ENCODE peak calls at places on chromosomes 12 and 14, in five cellular contexts. One of them, this sample, is unnamed.

GRCh38 chr14:106094654-106095189 is 568.3 kb downstream of the TMEM121 start:
- DNase-seq in testis: no peak
- DNase-seq in ovary: no peak
- DNase-seq in upper lobe of left lung: no peak
- DNase-seq in stomach: peak; percentile 27
- DNase-seq in this sample: no peak

GRCh38 chr12:63870838-63871237 is 26.3 kb downstream of the SRGAP1 start:
- DNase-seq in ovary: no peak
- DNase-seq in testis: no peak
- DNase-seq in stomach: no peak
- DNase-seq in upper lobe of left lung: no peak
- DNase-seq in this sample: no peak

GRCh38 chr14:90820958-90821357 is 4.7 kb upstream of the TTC7B start:
- DNase-seq in testis: no peak
- DNase-seq in ovary: no peak
- DNase-seq in upper lobe of left lung: peak; percentile 84
- DNase-seq in stomach: peak; percentile 43
- DNase-seq in this sample: no peak

GRCh38 chr14:24986206-24986893 is 63.6 kb downstream of the STXBP6 start:
- DNase-seq in testis: no peak
- DNase-seq in stomach: no peak
- DNase-seq in upper lobe of left lung: no peak
- DNase-seq in ovary: peak; percentile 22
- DNase-seq in this sample: peak; percentile 36

GRCh38 chr12:63238892-63239291 is 87.9 kb upstream of the AVPR1A start:
- DNase-seq in ovary: no peak
- DNase-seq in upper lobe of left lung: no peak
- DNase-seq in stomach: no peak
- DNase-seq in testis: no peak
- DNase-seq in this sample: no peak

GRCh38 chr12:1313906-1314305 is 280.5 kb downstream of the FBXL14 start:
- DNase-seq in stomach: no peak
- DNase-seq in ovary: no peak
- DNase-seq in testis: no peak
- DNase-seq in upper lobe of left lung: no peak
- DNase-seq in this sample: no peak

GRCh38 chr12:64733857-64734256 is 25.3 kb downstream of the GNS start:
- DNase-seq in stomach: no peak
- DNase-seq in ovary: no peak
- DNase-seq in upper lobe of left lung: no peak
- DNase-seq in testis: no peak
- DNase-seq in this sample: peak; percentile 73

GRCh38 chr14:36690301-36691020 is 28.8 kb downstream of the PAX9 start:
- DNase-seq in upper lobe of left lung: no peak
- DNase-seq in ovary: no peak
- DNase-seq in stomach: no peak
- DNase-seq in testis: no peak
- DNase-seq in this sample: no peak

GRCh38 chr14:68943107-68943506 is 36.0 kb downstream of the ACTN1 start:
- DNase-seq in ovary: no peak
- DNase-seq in stomach: no peak
- DNase-seq in testis: no peak
- DNase-seq in upper lobe of left lung: no peak
- DNase-seq in this sample: no peak

GRCh38 chr14:61268797-61269196 is 12.3 kb downstream of the TMEM30B start:
- DNase-seq in ovary: no peak
- DNase-seq in stomach: no peak
- DNase-seq in testis: no peak
- DNase-seq in upper lobe of left lung: no peak
- DNase-seq in this sample: no peak

GRCh38 chr12:65500121-65500846 is 221.8 kb downstream of the MSRB3 start:
- DNase-seq in stomach: no peak
- DNase-seq in testis: no peak
- DNase-seq in upper lobe of left lung: no peak
- DNase-seq in ovary: no peak
- DNase-seq in this sample: no peak

GRCh38 chr12:115630133-115630532 is 647.4 kb downstream of the MED13L start:
- DNase-seq in testis: no peak
- DNase-seq in stomach: no peak
- DNase-seq in upper lobe of left lung: no peak
- DNase-seq in ovary: no peak
- DNase-seq in this sample: no peak

GRCh38 chr12:41917827-41918445 is 226.7 kb downstream of the GXYLT1 start:
- DNase-seq in upper lobe of left lung: no peak
- DNase-seq in stomach: no peak
- DNase-seq in testis: no peak
- DNase-seq in ovary: no peak
- DNase-seq in this sample: no peak

GRCh38 chr14:31954991-31955390 is 122.1 kb upstream of the ARHGAP5 start:
- DNase-seq in testis: no peak
- DNase-seq in ovary: no peak
- DNase-seq in upper lobe of left lung: no peak
- DNase-seq in stomach: no peak
- DNase-seq in this sample: no peak

GRCh38 chr14:97719043-97719442 is 921.9 kb downstream of the VRK1 start:
- DNase-seq in upper lobe of left lung: no peak
- DNase-seq in stomach: no peak
- DNase-seq in testis: no peak
- DNase-seq in ovary: no peak
- DNase-seq in this sample: no peak

GRCh38 chr14:50025776-50026175 is 90.6 kb downstream of the VCPKMT start:
- DNase-seq in upper lobe of left lung: no peak
- DNase-seq in stomach: no peak
- DNase-seq in testis: no peak
- DNase-seq in ovary: no peak
- DNase-seq in this sample: no peak

GRCh38 chr14:101761032-101761880 is at the start of gene PPP2R5C:
- DNase-seq in stomach: peak; percentile 93
- DNase-seq in upper lobe of left lung: peak; percentile 97
- DNase-seq in testis: peak; percentile 95
- DNase-seq in ovary: peak; percentile 91
- DNase-seq in this sample: peak; percentile 94
- TF ChIP-seq POLR2A in stomach: no peak
- TF ChIP-seq POLR2A in upper lobe of left lung: peak; percentile 89
- TF ChIP-seq POLR2A in testis: peak; percentile 47
- TF ChIP-seq POLR2A in ovary: peak; percentile 34
- TF ChIP-seq POLR2A in this sample: no peak

GRCh38 chr14:75647650-75648049 is 13.0 kb downstream of the ERG28 start:
- DNase-seq in ovary: peak; percentile 30
- DNase-seq in testis: no peak
- DNase-seq in upper lobe of left lung: no peak
- DNase-seq in stomach: no peak
- DNase-seq in this sample: no peak
- H3K27ac ChIP-seq in ovary: no peak overlapping the region
- H3K27ac ChIP-seq in testis: no peak overlapping the region
- H3K27ac ChIP-seq in upper lobe of left lung: peak overlapping the region; percentile 52
- H3K27ac ChIP-seq in stomach: no peak overlapping the region
- H3K27ac ChIP-seq in this sample: peak overlapping the region; percentile 74

DNA sequence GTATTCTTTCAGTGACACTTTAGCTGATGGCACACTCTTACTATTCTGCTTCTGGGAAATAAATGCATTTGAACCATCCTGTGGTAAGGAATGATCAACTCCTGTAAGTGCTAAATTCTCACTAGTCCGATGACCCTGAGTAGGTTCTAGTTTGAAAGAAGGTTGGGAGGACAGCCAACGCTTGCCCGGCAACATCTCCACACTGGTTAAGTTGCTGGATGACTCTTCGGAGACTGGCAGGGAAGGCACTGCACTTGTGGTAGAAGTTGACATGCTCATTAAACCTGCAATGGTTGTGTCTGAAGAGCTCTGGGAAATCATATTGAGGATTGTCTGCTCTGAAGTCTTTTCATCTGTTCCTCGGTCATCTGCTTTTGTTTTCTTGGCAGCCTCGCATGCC is 12.0 kb upstream of the KANSL2 start:
- DNase-seq in testis: no peak
- DNase-seq in upper lobe of left lung: no peak
- DNase-seq in stomach: no peak
- DNase-seq in ovary: no peak
- DNase-seq in this sample: no peak
- TF ChIP-seq POLR2A in testis: no peak
- TF ChIP-seq POLR2A in upper lobe of left lung: no peak
- TF ChIP-seq POLR2A in stomach: no peak
- TF ChIP-seq POLR2A in ovary: no peak
- TF ChIP-seq POLR2A in this sample: no peak

GRCh38 chr12:124603143-124603542 is 35.7 kb upstream of the NCOR2 start:
- DNase-seq in testis: peak; percentile 28
- DNase-seq in upper lobe of left lung: no peak
- DNase-seq in ovary: no peak
- DNase-seq in stomach: no peak
- DNase-seq in this sample: no peak
- H3K27ac ChIP-seq in testis: no peak overlapping the region
- H3K27ac ChIP-seq in upper lobe of left lung: no peak overlapping the region
- H3K27ac ChIP-seq in ovary: no peak overlapping the region
- H3K27ac ChIP-seq in stomach: no peak overlapping the region
- H3K27ac ChIP-seq in this sample: no peak overlapping the region

GRCh38 chr14:104967414-104968152 is 10.6 kb downstream of the AHNAK2 start:
- DNase-seq in testis: no peak
- DNase-seq in stomach: peak; percentile 64
- DNase-seq in upper lobe of left lung: peak; percentile 88
- DNase-seq in ovary: no peak
- DNase-seq in this sample: peak; percentile 37
- TF ChIP-seq POLR2A in testis: no peak
- TF ChIP-seq POLR2A in stomach: no peak
- TF ChIP-seq POLR2A in upper lobe of left lung: no peak
- TF ChIP-seq POLR2A in ovary: no peak
- TF ChIP-seq POLR2A in this sample: no peak

DNA sequence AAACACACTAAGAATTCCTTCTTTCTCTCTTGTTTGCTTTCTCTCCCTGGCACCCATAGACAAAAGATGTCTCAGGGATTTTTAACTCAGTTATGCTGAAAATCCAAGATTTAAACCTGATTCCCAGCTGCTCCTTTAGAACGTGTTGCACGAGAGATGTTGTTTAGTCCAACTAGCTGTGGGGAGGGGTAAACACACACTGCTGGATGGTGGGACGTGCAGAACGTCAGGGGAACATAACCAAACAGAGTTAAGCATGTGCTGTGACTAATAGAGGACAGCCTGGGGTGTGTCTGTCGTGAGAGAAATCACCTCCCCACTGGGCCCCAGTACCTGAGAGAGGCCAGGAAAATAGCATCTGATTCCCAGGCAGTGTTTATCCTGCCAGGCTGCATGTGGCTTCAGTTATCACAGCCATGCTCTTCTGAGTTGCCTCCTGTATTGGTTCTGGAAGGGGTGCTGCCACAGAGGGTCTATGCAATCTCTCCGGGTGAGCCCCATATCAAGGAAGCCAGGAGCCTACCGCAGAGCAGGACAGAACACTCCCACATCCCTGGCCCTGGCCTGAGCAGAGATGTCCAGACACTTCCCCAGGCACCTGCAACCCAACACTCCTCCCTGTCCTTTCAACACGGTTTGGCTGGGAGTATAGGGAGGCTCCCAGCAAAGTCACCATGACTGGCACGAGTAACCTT is 112.7 kb upstream of the EGLN3 start:
- DNase-seq in ovary: no peak
- DNase-seq in upper lobe of left lung: no peak
- DNase-seq in testis: no peak
- DNase-seq in stomach: no peak
- DNase-seq in this sample: no peak
- H3K27ac ChIP-seq in ovary: no peak overlapping the region
- H3K27ac ChIP-seq in upper lobe of left lung: no peak overlapping the region
- H3K27ac ChIP-seq in testis: no peak overlapping the region
- H3K27ac ChIP-seq in stomach: no peak overlapping the region
- H3K27ac ChIP-seq in this sample: peak overlapping the region; percentile 78

GRCh38 chr12:89525824-89526770 is at the start of gene POC1B:
- DNase-seq in testis: peak; percentile 90
- DNase-seq in ovary: peak; percentile 65
- DNase-seq in upper lobe of left lung: peak; percentile 93
- DNase-seq in stomach: peak; percentile 80
- DNase-seq in this sample: peak; percentile 85
- TF ChIP-seq POLR2A in testis: no peak
- TF ChIP-seq POLR2A in ovary: peak; percentile 39
- TF ChIP-seq POLR2A in upper lobe of left lung: no peak
- TF ChIP-seq POLR2A in stomach: peak; percentile 53
- TF ChIP-seq POLR2A in this sample: no peak

GRCh38 chr12:122086641-122087285 is 8.2 kb downstream of the MLXIP start:
- DNase-seq in upper lobe of left lung: no peak
- DNase-seq in stomach: no peak
- DNase-seq in ovary: no peak
- DNase-seq in testis: no peak
- DNase-seq in this sample: no peak

GRCh38 chr12:122087431-122088180 is 9.1 kb downstream of the MLXIP start:
- DNase-seq in upper lobe of left lung: no peak
- DNase-seq in testis: no peak
- DNase-seq in stomach: no peak
- DNase-seq in ovary: no peak
- DNase-seq in this sample: no peak

GRCh38 chr12:122090759-122091535 is 12.4 kb downstream of the MLXIP start:
- DNase-seq in stomach: no peak
- DNase-seq in testis: peak; percentile 43
- DNase-seq in upper lobe of left lung: no peak
- DNase-seq in ovary: no peak
- DNase-seq in this sample: no peak

GRCh38 chr12:122088181-122088810 is 9.7 kb downstream of the MLXIP start:
- DNase-seq in upper lobe of left lung: no peak
- DNase-seq in testis: no peak
- DNase-seq in ovary: no peak
- DNase-seq in stomach: no peak
- DNase-seq in this sample: no peak

GRCh38 chr12:122089080-122089479 is 10.5 kb downstream of the MLXIP start:
- DNase-seq in upper lobe of left lung: no peak
- DNase-seq in stomach: no peak
- DNase-seq in ovary: no peak
- DNase-seq in testis: no peak
- DNase-seq in this sample: no peak
- H3K27ac ChIP-seq in upper lobe of left lung: no peak overlapping the region
- H3K27ac ChIP-seq in stomach: peak overlapping the region; percentile 26
- H3K27ac ChIP-seq in ovary: no peak overlapping the region
- H3K27ac ChIP-seq in testis: no peak overlapping the region
- H3K27ac ChIP-seq in this sample: peak overlapping the region; percentile 26

GRCh38 chr12:119667577-119668314 is at the start of gene PRKAB1:
- DNase-seq in upper lobe of left lung: peak; percentile 98
- DNase-seq in testis: peak; percentile 98
- DNase-seq in ovary: peak; percentile 94
- DNase-seq in stomach: peak; percentile 99
- DNase-seq in this sample: peak; percentile 95
- TF ChIP-seq POLR2A in upper lobe of left lung: peak; percentile 92
- TF ChIP-seq POLR2A in testis: no peak
- TF ChIP-seq POLR2A in ovary: no peak
- TF ChIP-seq POLR2A in stomach: peak; percentile 83
- TF ChIP-seq POLR2A in this sample: peak; percentile 55

DNA sequence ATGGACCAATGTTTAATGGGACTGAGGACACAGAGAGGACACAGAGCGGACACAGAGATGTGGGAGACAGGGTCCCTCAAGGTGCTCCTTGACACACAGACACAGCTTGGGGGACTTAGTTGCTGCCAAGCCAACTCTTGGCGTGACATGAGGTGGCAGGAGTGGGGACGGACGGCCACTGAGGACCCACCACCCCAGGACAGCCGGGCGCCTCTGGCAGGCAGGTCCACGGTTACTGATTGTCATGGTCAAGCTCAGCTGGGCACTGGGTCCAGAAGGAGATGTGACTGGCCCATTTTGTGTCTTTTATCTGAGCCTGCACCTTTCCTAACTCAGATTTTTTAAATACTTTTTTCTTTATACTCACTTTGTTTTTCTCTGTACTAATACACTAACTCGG is 15.7 kb upstream of the PWP1 start:
- DNase-seq in testis: no peak
- DNase-seq in stomach: no peak
- DNase-seq in ovary: no peak
- DNase-seq in upper lobe of left lung: no peak
- DNase-seq in this sample: no peak
- H3K27ac ChIP-seq in testis: no peak overlapping the region
- H3K27ac ChIP-seq in stomach: no peak overlapping the region
- H3K27ac ChIP-seq in ovary: no peak overlapping the region
- H3K27ac ChIP-seq in upper lobe of left lung: no peak overlapping the region
- H3K27ac ChIP-seq in this sample: no peak overlapping the region

This sample was measured in heart left ventricle.